ENCODE peak calls at places on chromosomes 7 and 10, in seven cellular contexts. One of them, this sample, is unnamed.

GRCh38 chr7:120156476-120156875 is 116.5 kb upstream of the KCND2 start:
- DNase-seq in GM12892: no peak
- DNase-seq in A549: no peak
- DNase-seq in heart left ventricle: no peak
- DNase-seq in stomach: no peak
- DNase-seq in IMR-90: no peak
- DNase-seq in breast epithelium: no peak
- DNase-seq in this sample: no peak

GRCh38 chr7:20470726-20471125 is 140.0 kb downstream of the ITGB8 start:
- DNase-seq in heart left ventricle: no peak
- DNase-seq in stomach: no peak
- DNase-seq in A549: no peak
- DNase-seq in GM12892: no peak
- DNase-seq in IMR-90: no peak
- DNase-seq in breast epithelium: no peak
- DNase-seq in this sample: no peak

GRCh38 chr7:92880212-92881090 is 44.1 kb upstream of the CDK6 start:
- DNase-seq in stomach: no peak
- DNase-seq in IMR-90: no peak
- DNase-seq in breast epithelium: no peak
- DNase-seq in GM12892: no peak
- DNase-seq in A549: peak; percentile 47
- DNase-seq in heart left ventricle: no peak
- DNase-seq in this sample: no peak

GRCh38 chr7:111292026-111292430 is 201.1 kb downstream of the LRRN3 start:
- DNase-seq in A549: no peak
- DNase-seq in IMR-90: peak; percentile 24
- DNase-seq in GM12892: no peak
- DNase-seq in stomach: no peak
- DNase-seq in breast epithelium: no peak
- DNase-seq in heart left ventricle: no peak
- DNase-seq in this sample: no peak

GRCh38 chr10:70115948-70116682 is 16.5 kb downstream of the AIFM2 start:
- DNase-seq in IMR-90: peak; percentile 9
- DNase-seq in heart left ventricle: peak; percentile 39
- DNase-seq in stomach: peak; percentile 71
- DNase-seq in A549: peak; percentile 45
- DNase-seq in GM12892: peak; percentile 65
- DNase-seq in breast epithelium: peak; percentile 35
- DNase-seq in this sample: no peak

GRCh38 chr7:30905078-30906012 is 6.3 kb upstream of the AQP1 start:
- DNase-seq in A549: no peak
- DNase-seq in heart left ventricle: no peak
- DNase-seq in GM12892: no peak
- DNase-seq in stomach: no peak
- DNase-seq in IMR-90: no peak
- DNase-seq in breast epithelium: no peak
- DNase-seq in this sample: no peak

GRCh38 chr10:77637986-77638765 is 568 bp upstream of the KCNMA1 start:
- DNase-seq in breast epithelium: no peak
- DNase-seq in heart left ventricle: no peak
- DNase-seq in IMR-90: peak; percentile 53
- DNase-seq in GM12892: no peak
- DNase-seq in A549: peak; percentile 58
- DNase-seq in stomach: no peak
- DNase-seq in this sample: no peak

GRCh38 chr10:124482876-124483275 is 21.3 kb downstream of the LHPP start:
- DNase-seq in stomach: no peak
- DNase-seq in A549: no peak
- DNase-seq in breast epithelium: no peak
- DNase-seq in GM12892: no peak
- DNase-seq in IMR-90: no peak
- DNase-seq in heart left ventricle: no peak
- DNase-seq in this sample: no peak

GRCh38 chr7:1260236-1260635 is 27.6 kb downstream of the UNCX start:
- DNase-seq in GM12892: no peak
- DNase-seq in stomach: no peak
- DNase-seq in IMR-90: no peak
- DNase-seq in breast epithelium: no peak
- DNase-seq in A549: no peak
- DNase-seq in heart left ventricle: no peak
- DNase-seq in this sample: no peak

GRCh38 chr10:3060481-3060889 is 6.9 kb upstream of the PFKP start:
- DNase-seq in IMR-90: no peak
- DNase-seq in breast epithelium: no peak
- DNase-seq in GM12892: no peak
- DNase-seq in stomach: no peak
- DNase-seq in A549: no peak
- DNase-seq in heart left ventricle: no peak
- DNase-seq in this sample: no peak

GRCh38 chr10:42149722-42150427 is 488.5 kb downstream of the ZNF33B start:
- DNase-seq in GM12892: no peak
- DNase-seq in heart left ventricle: no peak
- DNase-seq in IMR-90: no peak
- DNase-seq in stomach: no peak
- DNase-seq in breast epithelium: no peak
- DNase-seq in A549: no peak
- DNase-seq in this sample: no peak

GRCh38 chr7:30796105-30796869 is 25.1 kb downstream of the MINDY4 start:
- DNase-seq in IMR-90: peak; percentile 85
- DNase-seq in breast epithelium: no peak
- DNase-seq in A549: no peak
- DNase-seq in stomach: no peak
- DNase-seq in GM12892: no peak
- DNase-seq in heart left ventricle: no peak
- DNase-seq in this sample: no peak

GRCh38 chr10:84198206-84198915 is 4.0 kb downstream of the CDHR1 start:
- DNase-seq in GM12892: no peak
- DNase-seq in A549: no peak
- DNase-seq in heart left ventricle: no peak
- DNase-seq in breast epithelium: no peak
- DNase-seq in IMR-90: no peak
- DNase-seq in stomach: no peak
- DNase-seq in this sample: no peak

GRCh38 chr7:88344956-88345832 is 38.5 kb upstream of the STEAP4 start:
- DNase-seq in IMR-90: no peak
- DNase-seq in heart left ventricle: peak; percentile 57
- DNase-seq in GM12892: no peak
- DNase-seq in stomach: peak; percentile 41
- DNase-seq in breast epithelium: no peak
- DNase-seq in A549: peak; percentile 43
- DNase-seq in this sample: peak; percentile 80

GRCh38 chr7:32942783-32943653 is 14.2 kb upstream of the FKBP9 start:
- DNase-seq in breast epithelium: peak; percentile 48
- DNase-seq in stomach: peak; percentile 83
- DNase-seq in IMR-90: peak; percentile 71
- DNase-seq in heart left ventricle: peak; percentile 89
- DNase-seq in GM12892: peak; percentile 75
- DNase-seq in A549: peak; percentile 81
- DNase-seq in this sample: peak; percentile 84

GRCh38 chr7:105204953-105205352 is 183.8 kb downstream of the SRPK2 start:
- DNase-seq in stomach: no peak
- DNase-seq in A549: no peak
- DNase-seq in IMR-90: no peak
- DNase-seq in breast epithelium: no peak
- DNase-seq in heart left ventricle: no peak
- DNase-seq in GM12892: no peak
- DNase-seq in this sample: no peak

GRCh38 chr7:86504229-86504628 is 139.5 kb upstream of the GRM3 start:
- DNase-seq in heart left ventricle: no peak
- DNase-seq in stomach: no peak
- DNase-seq in A549: no peak
- DNase-seq in GM12892: no peak
- DNase-seq in breast epithelium: no peak
- DNase-seq in IMR-90: no peak
- DNase-seq in this sample: no peak

GRCh38 chr7:32846630-32847225 is 44.8 kb downstream of the KBTBD2 start:
- DNase-seq in A549: peak; percentile 83
- DNase-seq in GM12892: peak; percentile 16
- DNase-seq in breast epithelium: peak; percentile 71
- DNase-seq in heart left ventricle: peak; percentile 92
- DNase-seq in stomach: peak; percentile 94
- DNase-seq in IMR-90: peak; percentile 63
- DNase-seq in this sample: peak; percentile 95

GRCh38 chr10:12969951-12970350 is 31.6 kb downstream of the CCDC3 start:
- DNase-seq in IMR-90: no peak
- DNase-seq in stomach: no peak
- DNase-seq in breast epithelium: no peak
- DNase-seq in heart left ventricle: no peak
- DNase-seq in GM12892: no peak
- DNase-seq in A549: no peak
- DNase-seq in this sample: no peak

GRCh38 chr10:110762109-110762848 is 109.4 kb upstream of the PDCD4 start:
- DNase-seq in heart left ventricle: no peak
- DNase-seq in IMR-90: no peak
- DNase-seq in stomach: no peak
- DNase-seq in GM12892: no peak
- DNase-seq in A549: no peak
- DNase-seq in breast epithelium: no peak
- DNase-seq in this sample: no peak

GRCh38 chr7:84231157-84231556 is 36.6 kb upstream of the SEMA3A start:
- DNase-seq in IMR-90: peak; percentile 80
- DNase-seq in A549: no peak
- DNase-seq in stomach: no peak
- DNase-seq in heart left ventricle: no peak
- DNase-seq in breast epithelium: no peak
- DNase-seq in GM12892: no peak
- DNase-seq in this sample: no peak

DNA sequence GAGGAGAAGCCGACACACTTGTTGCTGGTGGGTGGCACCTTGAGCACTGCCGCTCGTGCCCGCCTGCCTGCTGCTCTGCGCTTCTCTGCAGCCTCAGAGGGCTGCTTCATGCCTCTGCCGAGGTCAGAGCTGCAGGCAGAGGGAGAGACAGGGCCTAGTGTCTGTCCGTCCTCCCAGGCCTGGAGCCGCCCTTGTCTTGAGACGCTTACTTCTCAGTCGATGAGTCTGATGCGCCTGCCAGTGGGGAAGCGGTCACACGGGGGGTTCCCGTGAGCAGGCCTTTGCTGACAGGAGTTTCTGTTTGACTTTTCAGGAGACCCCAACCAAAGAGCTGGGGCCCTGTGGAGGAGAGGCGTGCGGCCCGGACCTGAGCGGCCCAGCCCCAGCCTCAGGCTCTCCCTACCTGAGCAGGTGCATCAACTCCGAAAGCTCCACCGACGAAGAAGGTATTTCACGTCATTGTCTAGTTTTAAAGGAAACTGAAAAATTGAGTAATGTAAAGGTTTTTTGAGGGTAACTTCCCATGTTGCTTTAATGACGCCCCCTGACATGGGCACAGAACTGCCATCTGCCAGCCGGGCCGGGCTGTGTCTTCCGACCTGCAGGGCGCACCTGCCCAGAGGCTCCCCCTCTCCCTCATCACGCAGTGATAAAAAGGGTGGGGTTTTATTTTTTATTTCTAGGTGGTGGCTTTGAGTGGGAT is 7.8 kb upstream of the BHLHA15 start:
- DNase-seq in A549: no peak
- DNase-seq in breast epithelium: no peak
- DNase-seq in GM12892: peak; percentile 66
- DNase-seq in heart left ventricle: no peak
- DNase-seq in IMR-90: no peak
- DNase-seq in stomach: no peak
- DNase-seq in this sample: no peak
- TF ChIP-seq POLR2A in A549: no peak
- TF ChIP-seq POLR2A in breast epithelium: no peak
- TF ChIP-seq POLR2A in GM12892: peak; percentile 54
- TF ChIP-seq POLR2A in heart left ventricle: no peak
- TF ChIP-seq POLR2A in IMR-90: no peak
- TF ChIP-seq POLR2A in stomach: no peak
- TF ChIP-seq POLR2A in this sample: no peak

GRCh38 chr10:132445516-132446194 is 48.7 kb downstream of the PWWP2B start:
- DNase-seq in GM12892: no peak
- DNase-seq in A549: no peak
- DNase-seq in IMR-90: no peak
- DNase-seq in breast epithelium: no peak
- DNase-seq in stomach: no peak
- DNase-seq in heart left ventricle: no peak
- DNase-seq in this sample: no peak

GRCh38 chr10:132448248-132448731 is 51.3 kb downstream of the PWWP2B start:
- DNase-seq in breast epithelium: no peak
- DNase-seq in GM12892: no peak
- DNase-seq in IMR-90: no peak
- DNase-seq in heart left ventricle: peak; percentile 63
- DNase-seq in A549: peak; percentile 91
- DNase-seq in stomach: peak; percentile 91
- DNase-seq in this sample: no peak

GRCh38 chr10:132446195-132446581 is 49.2 kb downstream of the PWWP2B start:
- DNase-seq in breast epithelium: no peak
- DNase-seq in IMR-90: no peak
- DNase-seq in A549: no peak
- DNase-seq in stomach: no peak
- DNase-seq in GM12892: no peak
- DNase-seq in heart left ventricle: no peak
- DNase-seq in this sample: no peak

GRCh38 chr10:132447446-132448247 is 50.6 kb downstream of the PWWP2B start:
- DNase-seq in stomach: peak; percentile 69
- DNase-seq in A549: peak; percentile 50
- DNase-seq in breast epithelium: peak; percentile 79
- DNase-seq in IMR-90: peak; percentile 71
- DNase-seq in heart left ventricle: no peak
- DNase-seq in GM12892: no peak
- DNase-seq in this sample: no peak

GRCh38 chr10:132446661-132447445 is 49.9 kb downstream of the PWWP2B start:
- DNase-seq in breast epithelium: no peak
- DNase-seq in A549: peak; percentile 87
- DNase-seq in heart left ventricle: peak; percentile 68
- DNase-seq in GM12892: no peak
- DNase-seq in IMR-90: peak; percentile 19
- DNase-seq in stomach: peak; percentile 84
- DNase-seq in this sample: no peak
- TF ChIP-seq POLR2A in breast epithelium: no peak
- TF ChIP-seq POLR2A in A549: peak; percentile 5
- TF ChIP-seq POLR2A in heart left ventricle: no peak
- TF ChIP-seq POLR2A in GM12892: no peak
- TF ChIP-seq POLR2A in IMR-90: no peak
- TF ChIP-seq POLR2A in stomach: no peak
- TF ChIP-seq POLR2A in this sample: no peak

GRCh38 chr10:73244866-73245477 is 2.1 kb downstream of the DNAJC9 start:
- DNase-seq in GM12892: no peak
- DNase-seq in breast epithelium: no peak
- DNase-seq in heart left ventricle: no peak
- DNase-seq in A549: no peak
- DNase-seq in stomach: no peak
- DNase-seq in IMR-90: no peak
- DNase-seq in this sample: no peak
- TF ChIP-seq POLR2A in GM12892: no peak
- TF ChIP-seq POLR2A in breast epithelium: no peak
- TF ChIP-seq POLR2A in heart left ventricle: no peak
- TF ChIP-seq POLR2A in A549: no peak
- TF ChIP-seq POLR2A in stomach: no peak
- TF ChIP-seq POLR2A in IMR-90: no peak
- TF ChIP-seq POLR2A in this sample: no peak

DNA sequence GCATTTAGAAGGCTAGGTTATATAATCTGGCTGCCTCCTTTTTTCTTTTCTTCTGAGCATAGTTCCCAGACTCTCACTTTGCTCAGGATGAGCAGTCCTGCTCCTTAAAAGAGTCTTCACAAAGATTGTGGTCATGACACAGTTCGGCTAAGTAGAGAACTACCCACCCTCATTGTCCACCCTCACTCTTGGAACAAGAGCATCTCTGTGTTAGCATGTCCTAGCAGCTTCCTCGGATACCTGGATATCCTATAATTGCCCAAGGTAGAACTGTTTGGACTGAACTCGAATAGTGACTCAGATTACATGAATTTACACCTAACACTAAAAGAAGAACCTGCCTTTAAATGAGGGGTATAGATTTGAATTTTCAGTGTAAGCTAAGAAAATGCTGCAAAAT is 572.0 kb downstream of the SUGCT start:
- DNase-seq in A549: no peak
- DNase-seq in IMR-90: no peak
- DNase-seq in heart left ventricle: no peak
- DNase-seq in breast epithelium: no peak
- DNase-seq in stomach: no peak
- DNase-seq in GM12892: no peak
- DNase-seq in this sample: no peak
- TF ChIP-seq POLR2A in A549: no peak
- TF ChIP-seq POLR2A in IMR-90: no peak
- TF ChIP-seq POLR2A in heart left ventricle: no peak
- TF ChIP-seq POLR2A in breast epithelium: no peak
- TF ChIP-seq POLR2A in stomach: no peak
- TF ChIP-seq POLR2A in GM12892: no peak
- TF ChIP-seq POLR2A in this sample: no peak

This sample was measured in suprapubic skin.